ENCODE peak calls at places on chromosome 6, in ten cellular contexts. K, I, V, Z, B, X, W, P, T and G are unnamed samples.

GRCh38 chr6:157531169-157531985 is 150.4 kb downstream of the ZDHHC14 start:
- DNase-seq in I (peak; percentile 84), K (no peak), Z (no peak), V (no peak), T (no peak), W (no peak), B (no peak), P (no peak), X (no peak), G (no peak)

GRCh38 chr6:11601776-11602605 is 64.4 kb downstream of the TMEM170B start:
- DNase-seq in X (no peak), V (no peak), P (no peak), T (no peak), Z (no peak), I (peak; percentile 36), K (no peak), B (no peak), W (peak; percentile 22), G (no peak)

GRCh38 chr6:69825904-69826303 is 29.1 kb upstream of the LMBRD1 start:
- DNase-seq in K (no peak), V (no peak), X (peak; percentile 7), Z (no peak), W (no peak), B (no peak), I (peak; percentile 15), T (no peak), P (no peak), G (no peak)

GRCh38 chr6:53151676-53152075 is 3.0 kb upstream of the GCM1 start:
- DNase-seq in B (no peak), Z (peak; percentile 20), T (peak; percentile 27), P (no peak), I (no peak), V (no peak), W (peak; percentile 25), X (no peak), K (no peak), G (no peak)

GRCh38 chr6:56770011-56770520 is 127.4 kb upstream of the DST start:
- DNase-seq in P (no peak), K (no peak), X (no peak), T (no peak), I (no peak), Z (no peak), V (no peak), W (no peak), B (no peak), G (no peak)

GRCh38 chr6:118881440-118882313 is 12.3 kb upstream of the ASF1A start:
- DNase-seq in B (no peak), T (no peak), V (no peak), I (no peak), K (no peak), X (no peak), Z (no peak), P (no peak), W (no peak), G (no peak)

GRCh38 chr6:125748534-125749111 is 809 bp upstream of the HEY2 start:
- DNase-seq in Z (no peak), I (no peak), W (no peak), T (no peak), V (no peak), X (no peak), P (no peak), K (no peak), B (no peak), G (no peak)

GRCh38 chr6:111898452-111898851 is 25.2 kb upstream of the FYN start:
- DNase-seq in I (no peak), W (no peak), X (no peak), B (no peak), V (no peak), P (no peak), Z (no peak), T (no peak), K (no peak), G (no peak)

GRCh38 chr6:161417712-161418457 is 144.0 kb upstream of the AGPAT4 start:
- DNase-seq in W (peak; percentile 45), Z (no peak), B (peak; percentile 72), I (peak; percentile 49), X (peak; percentile 88), K (peak; percentile 42), P (peak; percentile 46), V (no peak), T (no peak), G (no peak)

GRCh38 chr6:38973178-38974057 is 75.2 kb upstream of the GLP1R start:
- DNase-seq in T (peak; percentile 72), K (no peak), I (peak; percentile 75), X (peak; percentile 34), V (no peak), W (peak; percentile 74), Z (peak; percentile 58), B (no peak), P (no peak), G (no peak)

GRCh38 chr6:43242908-43243648 is at the start of gene TTBK1:
- DNase-seq in K (no peak), B (no peak), T (no peak), P (no peak), I (no peak), Z (peak; percentile 70), X (no peak), W (no peak), V (no peak), G (peak; percentile 36)

GRCh38 chr6:116444092-116444491 is 17.1 kb upstream of the CALHM6 start:
- DNase-seq in I (peak; percentile 37), Z (peak; percentile 24), B (no peak), W (peak; percentile 29), X (no peak), V (no peak), P (no peak), T (peak; percentile 7), K (no peak), G (no peak)

GRCh38 chr6:111011360-111012142 is 29.7 kb downstream of the RPF2 start:
- DNase-seq in I (peak; percentile 60), Z (no peak), P (no peak), T (peak; percentile 19), W (peak; percentile 30), X (no peak), V (no peak), K (no peak), B (no peak), G (no peak)

GRCh38 chr6:26196846-26197683 is 109.8 kb downstream of the HFE start:
- DNase-seq in T (peak; percentile 75), B (peak; percentile 81), P (no peak), K (peak; percentile 51), W (no peak), Z (peak; percentile 90), X (peak; percentile 58), V (peak; percentile 84), I (peak; percentile 88), G (peak; percentile 70)

GRCh38 chr6:167774881-167775280 is 51.8 kb upstream of the AFDN start:
- DNase-seq in X (no peak), W (no peak), Z (no peak), I (no peak), V (no peak), B (no peak), K (no peak), T (no peak), P (no peak), G (no peak)

GRCh38 chr6:52876056-52876787 is 33.3 kb downstream of the GSTA3 start:
- DNase-seq in V (no peak), K (no peak), X (no peak), B (no peak), W (no peak), P (no peak), I (peak; percentile 38), T (no peak), Z (no peak), G (no peak)

DNA sequence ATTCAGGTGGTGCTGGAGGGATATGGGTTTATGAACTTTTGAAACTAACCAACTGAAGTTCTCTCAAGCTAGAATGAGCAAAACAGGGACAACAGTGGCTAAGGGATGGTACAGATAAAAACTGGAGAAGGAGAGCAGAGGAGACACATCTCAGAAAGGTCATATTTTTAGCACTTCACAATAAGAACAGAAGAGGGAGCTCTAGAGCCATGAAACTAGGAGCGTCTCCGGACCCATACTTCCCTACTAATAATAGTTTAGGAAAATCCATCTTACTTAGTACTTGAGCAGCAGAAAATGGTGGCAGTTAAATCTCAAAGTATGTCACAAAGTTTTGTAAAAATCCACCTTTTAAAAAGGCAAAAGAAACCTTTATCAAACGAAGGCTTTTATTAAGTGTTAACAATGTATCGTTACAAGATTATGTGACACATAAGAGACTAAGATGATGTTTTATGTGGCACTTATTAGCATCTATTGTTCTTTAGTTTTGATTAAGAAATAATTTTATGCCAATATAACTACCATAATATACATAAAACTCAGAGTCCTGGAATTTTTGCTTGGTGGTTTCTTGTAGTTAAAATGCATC is 278.6 kb downstream of the TBC1D32 start:
- DNase-seq in T (peak; percentile 10), I (peak; percentile 71), V (no peak), P (no peak), Z (peak; percentile 60), K (no peak), W (peak; percentile 42), B (no peak), X (no peak), G (no peak)
- H3K9me3 ChIP-seq in T (no peaks in the 10 kb centered on the region), I (no peaks in the 10 kb centered on the region), V (no peaks in the 10 kb centered on the region), P (no peaks in the 10 kb centered on the region), Z (no peaks in the 10 kb centered on the region), K (no peaks in the 10 kb centered on the region), W (no peaks in the 10 kb centered on the region), B (no peaks in the 10 kb centered on the region), X (no peaks in the 10 kb centered on the region), G (no peaks in the 10 kb centered on the region)

GRCh38 chr6:30282522-30282921 is 44.2 kb upstream of the TRIM39 start:
- DNase-seq in I (no peak), B (no peak), X (no peak), T (no peak), W (no peak), Z (no peak), V (no peak), P (no peak), K (no peak), G (no peak)

GRCh38 chr6:30287139-30287538 is 39.6 kb upstream of the TRIM39 start:
- DNase-seq in Z (no peak), K (no peak), X (no peak), W (no peak), P (no peak), B (no peak), V (no peak), I (no peak), T (no peak), G (no peak)

GRCh38 chr6:30283761-30284160 is 43.0 kb upstream of the TRIM39 start:
- DNase-seq in K (no peak), B (no peak), I (no peak), W (no peak), T (no peak), V (no peak), X (no peak), Z (no peak), P (no peak), G (no peak)
- H3K9me3 ChIP-seq in K (peaks cover 35% of the 10 kb centered on the region), B (no peaks in the 10 kb centered on the region), I (peaks cover 80% of the 10 kb centered on the region), W (peaks cover 80% of the 10 kb centered on the region), T (peaks cover 25% of the 10 kb centered on the region), V (peaks cover 70% of the 10 kb centered on the region), X (no peaks in the 10 kb centered on the region), Z (peaks cover 35% of the 10 kb centered on the region), P (peaks cover 95% of the 10 kb centered on the region), G (peaks cover 28% of the 10 kb centered on the region)

GRCh38 chr6:82687855-82688254 is 324.2 kb downstream of the TPBG start:
- DNase-seq in P (no peak), I (no peak), X (peak; percentile 5), V (no peak), Z (no peak), T (no peak), K (no peak), B (no peak), W (no peak), G (no peak)
- H3K9me3 ChIP-seq in P (no peaks in the 10 kb centered on the region), I (no peaks in the 10 kb centered on the region), X (no peaks in the 10 kb centered on the region), V (no peaks in the 10 kb centered on the region), Z (no peaks in the 10 kb centered on the region), T (no peaks in the 10 kb centered on the region), K (no peaks in the 10 kb centered on the region), B (no peaks in the 10 kb centered on the region), W (no peaks in the 10 kb centered on the region), G (no peaks in the 10 kb centered on the region)

GRCh38 chr6:24599686-24600399 is 46.1 kb downstream of the KIAA0319 start:
- DNase-seq in B (no peak), K (no peak), X (no peak), P (no peak), I (no peak), T (no peak), W (no peak), V (no peak), Z (no peak), G (no peak)
- H3K9me3 ChIP-seq in B (no peaks in the 10 kb centered on the region), K (no peaks in the 10 kb centered on the region), X (no peaks in the 10 kb centered on the region), P (no peaks in the 10 kb centered on the region), I (no peaks in the 10 kb centered on the region), T (no peaks in the 10 kb centered on the region), W (no peaks in the 10 kb centered on the region), V (no peaks in the 10 kb centered on the region), Z (no peaks in the 10 kb centered on the region), G (no peaks in the 10 kb centered on the region)